ENCODE peak calls at places on chromosomes 1 and 21, in four cellular contexts. V is HCT116, D is K562, O is H1. S is an unnamed sample.

GRCh38 chr1:184504012-184504694 is 117.3 kb downstream of the C1orf21 start:
- DNase-seq in V (no peak), D (no peak), O (no peak), S (no peak)

GRCh38 chr1:45512641-45513054 is 9.0 kb downstream of the PRDX1 start:
- DNase-seq in V (peak), D (peak), O (no peak), S (peak)

GRCh38 chr1:243407284-243408018 is 151.6 kb downstream of the SDCCAG8 start:
- DNase-seq in V (no peak), D (no peak), O (no peak), S (no peak)

GRCh38 chr21:33815153-33815707 is 100.4 kb downstream of the ATP5PO start:
- DNase-seq in V (no peak), D (no peak), O (no peak), S (no peak)

GRCh38 chr1:228471762-228472398 is 15.3 kb upstream of the RNF187 start:
- DNase-seq in V (peak), D (peak), O (no peak), S (peak)

GRCh38 chr1:226123591-226124471 is 61.3 kb downstream of the H3-3A start:
- DNase-seq in V (no peak), D (no peak), O (no peak), S (no peak)

GRCh38 chr1:84152649-84153056 is 8.6 kb downstream of the PRKACB start:
- DNase-seq in V (no peak), D (no peak), O (no peak), S (no peak)

GRCh38 chr1:2493691-2494322 is 17.7 kb downstream of the PLCH2 start:
- DNase-seq in V (no peak), D (no peak), O (no peak), S (no peak)

GRCh38 chr1:227937531-227938145 is 10.1 kb downstream of the WNT9A start:
- DNase-seq in V (no peak), D (no peak), O (no peak), S (no peak)

GRCh38 chr1:203128691-203129500 is 1.4 kb downstream of the ADORA1 start:
- DNase-seq in V (no peak), D (no peak), O (no peak), S (no peak)

GRCh38 chr1:87803395-87803794 is 474.7 kb downstream of the LMO4 start:
- DNase-seq in V (no peak), D (no peak), O (no peak), S (no peak)

GRCh38 chr1:22662318-22662717 is 9.3 kb downstream of the C1QB start:
- DNase-seq in V (peak), D (peak), O (no peak), S (no peak)

GRCh38 chr1:116231752-116232151 is 120.6 kb downstream of the MAB21L3 start:
- DNase-seq in V (no peak), D (no peak), O (no peak), S (no peak)

GRCh38 chr1:5349526-5349925 is 642.7 kb downstream of the NPHP4 start:
- DNase-seq in V (no peak), D (no peak), O (no peak), S (no peak)

GRCh38 chr1:228198977-228199590 is 8.8 kb upstream of the OBSCN start:
- DNase-seq in V (peak), D (peak), O (no peak), S (no peak)

GRCh38 chr1:94883688-94884087 is 43.2 kb downstream of the CNN3 start:
- DNase-seq in V (no peak), D (no peak), O (no peak), S (peak)

GRCh38 chr1:174358344-174358743 is 89.4 kb upstream of the GPR52 start:
- DNase-seq in V (no peak), D (peak), O (no peak), S (no peak)
- TF ChIP-seq FOSL1 in V (no peak), D (no peak), O (no peak), S (no peak)

GRCh38 chr1:145949219-145949618 is 8.6 kb downstream of the LIX1L start:
- DNase-seq in V (no peak), D (no peak), O (no peak), S (no peak)
- TF ChIP-seq FOSL1 in V (no peak), D (no peak), O (no peak), S (no peak)

DNA sequence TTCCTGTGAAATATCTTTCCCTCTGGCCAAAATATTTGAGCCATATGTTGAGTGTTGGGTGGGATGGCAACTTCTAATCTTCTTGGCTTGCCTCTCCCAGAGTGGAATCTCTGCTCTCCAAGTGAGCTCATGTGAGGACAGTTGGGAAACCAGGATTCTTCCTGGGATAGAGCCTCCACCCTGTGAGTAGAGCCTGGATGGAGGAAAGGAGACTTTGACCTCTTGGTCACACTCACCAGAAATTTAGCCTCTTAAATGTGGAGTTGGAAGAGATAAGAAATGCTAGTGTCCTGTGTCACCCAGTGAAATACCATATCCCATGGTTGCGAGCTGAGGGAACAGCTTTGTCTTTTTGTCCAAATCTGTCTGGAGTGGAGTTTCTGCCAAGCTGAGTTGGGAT is 63.8 kb downstream of the MAP3K21 start:
- DNase-seq in V (no peak), D (no peak), O (no peak), S (no peak)
- TF ChIP-seq FOSL1 in V (no peak), D (no peak), O (no peak), S (no peak)

GRCh38 chr1:25185934-25186333 is 46.4 kb downstream of the SYF2 start:
- DNase-seq in V (no peak), D (no peak), O (no peak), S (no peak)
- TF ChIP-seq FOSL1 in V (no peak), D (no peak), O (no peak), S (no peak)

GRCh38 chr1:9846611-9847171 is 22.9 kb upstream of the CLSTN1 start:
- DNase-seq in V (no peak), D (peak), O (no peak), S (no peak)

GRCh38 chr1:9847269-9847668 is 23.5 kb upstream of the CLSTN1 start:
- DNase-seq in V (no peak), D (no peak), O (no peak), S (no peak)

GRCh38 chr1:9844746-9845145 is 21.0 kb upstream of the CLSTN1 start:
- DNase-seq in V (no peak), D (no peak), O (no peak), S (no peak)

GRCh38 chr1:9844106-9844505 is 20.3 kb upstream of the CLSTN1 start:
- DNase-seq in V (no peak), D (no peak), O (no peak), S (no peak)

DNA sequence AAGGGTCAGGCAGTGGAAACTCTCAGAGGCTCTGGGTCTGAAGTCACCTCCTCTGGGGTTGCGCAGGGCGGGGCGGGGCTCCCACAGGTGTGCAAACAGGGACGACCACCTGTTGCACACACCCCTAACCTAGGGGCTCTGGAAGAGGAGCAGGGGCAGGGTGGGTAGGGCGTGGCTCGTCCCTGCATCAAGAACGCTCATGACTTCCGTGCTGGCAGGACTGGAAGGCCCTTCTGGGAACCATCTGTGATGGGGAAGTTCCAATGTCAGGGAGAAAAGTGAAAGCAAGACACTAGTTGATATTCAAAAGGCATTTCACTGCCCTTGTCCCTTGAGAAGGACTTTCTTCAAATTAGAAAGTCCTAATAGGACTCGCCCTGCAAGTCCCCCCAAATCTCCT is 22.1 kb upstream of the CLSTN1 start:
- DNase-seq in V (no peak), D (no peak), O (no peak), S (no peak)
- TF ChIP-seq FOSL1 in V (no peak), D (no peak), O (no peak), S (no peak)

GRCh38 chr1:169371400-169371799 is 3.4 kb downstream of the BLZF1 start:
- DNase-seq in V (no peak), D (no peak), O (no peak), S (no peak)
- TF ChIP-seq FOSL1 in V (no peak), D (no peak), O (no peak), S (no peak)

DNA sequence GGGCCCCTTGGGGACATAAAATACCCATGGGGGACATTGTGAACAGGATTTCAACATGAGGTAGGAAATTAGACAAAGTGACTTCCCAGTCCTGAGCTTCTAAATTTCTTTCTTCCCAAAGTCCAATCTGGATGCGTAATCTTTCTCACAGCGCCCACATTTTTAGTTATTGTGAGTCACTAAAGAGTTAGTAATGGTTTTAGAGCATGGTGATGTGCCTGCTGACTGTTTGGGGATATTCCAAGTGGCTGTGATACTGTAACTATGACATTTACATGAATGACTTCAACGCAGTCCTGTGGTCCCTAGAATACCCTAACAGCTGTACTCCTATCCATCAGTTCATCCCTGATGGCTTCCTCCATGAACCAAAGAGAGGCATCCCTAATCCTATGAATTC is 224.0 kb upstream of the COA6 start:
- DNase-seq in V (no peak), D (no peak), O (no peak), S (no peak)
- TF ChIP-seq FOSL1 in V (no peak), D (no peak), O (no peak), S (no peak)

DNA sequence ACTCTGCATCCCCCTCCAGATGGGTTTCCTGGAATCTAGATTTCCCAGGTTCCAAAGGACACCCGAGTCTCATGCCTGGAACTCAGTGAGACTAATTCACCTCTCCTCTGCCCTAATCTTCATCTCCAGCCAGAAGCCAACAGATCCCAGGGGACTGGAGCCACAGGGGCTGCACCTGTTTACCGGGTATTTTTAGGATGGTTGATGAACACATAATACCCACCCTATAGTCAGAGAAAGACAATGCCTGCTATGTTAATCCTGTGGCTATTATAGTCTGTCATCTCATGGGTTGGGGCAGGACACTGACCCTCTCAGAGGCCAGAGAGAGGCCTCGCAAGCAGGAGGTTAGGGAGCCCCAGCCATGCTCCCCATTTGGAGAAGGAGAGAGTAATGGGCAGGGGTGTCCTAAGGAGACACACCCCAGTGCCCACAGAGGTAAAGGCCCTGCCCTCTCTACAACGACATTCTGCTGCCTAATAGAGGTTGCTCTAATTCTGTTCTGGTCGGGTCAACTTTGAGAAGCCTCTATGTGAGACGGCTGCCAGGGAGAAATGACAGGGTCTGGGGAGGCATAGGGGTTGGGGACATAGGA is 1.0 kb upstream of the TNNI1 start:
- DNase-seq in V (no peak), D (no peak), O (no peak), S (no peak)
- TF ChIP-seq FOSL1 in V (no peak), D (no peak), O (no peak), S (no peak)